ENCODE peak calls at places on chromosomes 6 and 20, in eight cellular contexts. One of them, this sample, is unnamed.

GRCh38 chr6:130434174-130434873 is 68.5 kb downstream of the TMEM200A start:
- DNase-seq in AG04450: no peak
- DNase-seq in AG20443: no peak
- DNase-seq in neural crest cell: no peak
- DNase-seq in T follicular helper cell: no peak
- DNase-seq in GM03348: no peak
- DNase-seq in D721Med: no peak
- DNase-seq in EL: peak; percentile 51
- DNase-seq in this sample: peak; percentile 20

GRCh38 chr6:68196645-68197044 is 438.4 kb upstream of the ADGRB3 start:
- DNase-seq in EL: no peak
- DNase-seq in AG20443: no peak
- DNase-seq in D721Med: no peak
- DNase-seq in GM03348: no peak
- DNase-seq in neural crest cell: no peak
- DNase-seq in AG04450: no peak
- DNase-seq in T follicular helper cell: no peak
- DNase-seq in this sample: peak; percentile 33

GRCh38 chr6:47152666-47153065 is 110.5 kb upstream of the ADGRF1 start:
- DNase-seq in AG04450: no peak
- DNase-seq in T follicular helper cell: no peak
- DNase-seq in neural crest cell: no peak
- DNase-seq in D721Med: no peak
- DNase-seq in AG20443: no peak
- DNase-seq in GM03348: no peak
- DNase-seq in EL: no peak
- DNase-seq in this sample: no peak

GRCh38 chr6:139313229-139313628 is 21.4 kb upstream of the TXLNB start:
- DNase-seq in AG04450: no peak
- DNase-seq in T follicular helper cell: no peak
- DNase-seq in GM03348: no peak
- DNase-seq in D721Med: no peak
- DNase-seq in neural crest cell: no peak
- DNase-seq in AG20443: no peak
- DNase-seq in EL: no peak
- DNase-seq in this sample: no peak

GRCh38 chr6:45376310-45377040 is 1.3 kb downstream of the SUPT3H start:
- DNase-seq in D721Med: no peak
- DNase-seq in neural crest cell: no peak
- DNase-seq in EL: peak; percentile 11
- DNase-seq in T follicular helper cell: no peak
- DNase-seq in AG04450: no peak
- DNase-seq in AG20443: no peak
- DNase-seq in GM03348: peak; percentile 13
- DNase-seq in this sample: no peak

GRCh38 chr20:64131406-64131805 is 24.0 kb upstream of the NPBWR2 start:
- DNase-seq in neural crest cell: no peak
- DNase-seq in EL: peak; percentile 29
- DNase-seq in GM03348: no peak
- DNase-seq in AG04450: no peak
- DNase-seq in D721Med: no peak
- DNase-seq in AG20443: peak; percentile 56
- DNase-seq in T follicular helper cell: no peak
- DNase-seq in this sample: peak; percentile 76

GRCh38 chr6:165245287-165245686 is 64.1 kb downstream of the C6orf118 start:
- DNase-seq in EL: no peak
- DNase-seq in neural crest cell: no peak
- DNase-seq in AG04450: no peak
- DNase-seq in GM03348: peak; percentile 58
- DNase-seq in D721Med: no peak
- DNase-seq in T follicular helper cell: no peak
- DNase-seq in AG20443: no peak
- DNase-seq in this sample: no peak

GRCh38 chr20:57505991-57506390 is 18.9 kb downstream of the CTCFL start:
- DNase-seq in D721Med: no peak
- DNase-seq in GM03348: no peak
- DNase-seq in EL: no peak
- DNase-seq in AG20443: no peak
- DNase-seq in T follicular helper cell: no peak
- DNase-seq in AG04450: no peak
- DNase-seq in neural crest cell: no peak
- DNase-seq in this sample: no peak

GRCh38 chr6:159075506-159076100 is 30.8 kb upstream of the TAGAP start:
- DNase-seq in AG04450: no peak
- DNase-seq in T follicular helper cell: no peak
- DNase-seq in GM03348: no peak
- DNase-seq in EL: no peak
- DNase-seq in D721Med: no peak
- DNase-seq in neural crest cell: no peak
- DNase-seq in AG20443: no peak
- DNase-seq in this sample: no peak

GRCh38 chr20:36687850-36688249 is 41.9 kb upstream of the SLA2 start:
- DNase-seq in neural crest cell: no peak
- DNase-seq in EL: no peak
- DNase-seq in AG20443: no peak
- DNase-seq in GM03348: no peak
- DNase-seq in T follicular helper cell: no peak
- DNase-seq in AG04450: no peak
- DNase-seq in D721Med: no peak
- DNase-seq in this sample: no peak

GRCh38 chr6:1890071-1890470 is 280.4 kb downstream of the FOXC1 start:
- DNase-seq in AG04450: no peak
- DNase-seq in EL: peak; percentile 62
- DNase-seq in T follicular helper cell: no peak
- DNase-seq in D721Med: no peak
- DNase-seq in GM03348: no peak
- DNase-seq in AG20443: no peak
- DNase-seq in neural crest cell: no peak
- DNase-seq in this sample: no peak

GRCh38 chr6:72554203-72554564 is 67.7 kb upstream of the KCNQ5 start:
- DNase-seq in neural crest cell: no peak
- DNase-seq in D721Med: no peak
- DNase-seq in AG20443: peak; percentile 32
- DNase-seq in EL: peak; percentile 87
- DNase-seq in T follicular helper cell: no peak
- DNase-seq in GM03348: peak; percentile 20
- DNase-seq in AG04450: no peak
- DNase-seq in this sample: peak; percentile 79

GRCh38 chr6:38603492-38603891 is 36.2 kb downstream of the BTBD9 start:
- DNase-seq in D721Med: no peak
- DNase-seq in AG20443: no peak
- DNase-seq in AG04450: no peak
- DNase-seq in T follicular helper cell: no peak
- DNase-seq in GM03348: no peak
- DNase-seq in EL: no peak
- DNase-seq in neural crest cell: no peak
- DNase-seq in this sample: no peak